ENCODE peak calls at places on chromosome 1, in nine cellular contexts. L is heart left ventricle; V is A673; P is mammary epithelial cell; J is CD8-positive, alpha-beta T cell; B is lower lobe of right lung; U is body of pancreas; Q is heart right ventricle; C is ovary. R is an unnamed sample.
A peak's percentile ranks its signal among the peaks of the same experiment; 100 is the strongest.

GRCh38 chr1:20558180-20558579 is 5.8 kb downstream of the FAM43B start:
- DNase-seq in C (no peak), V (no peak), B (no peak), J (no peak), P (no peak), Q (peak; percentile 9), U (no peak), L (no peak), R (no peak)

GRCh38 chr1:21831454-21831970 is 19.4 kb downstream of the LDLRAD2 start:
- DNase-seq in P (no peak), L (no peak), U (no peak), J (no peak), B (no peak), Q (no peak), V (no peak), C (no peak), R (no peak)

GRCh38 chr1:87134061-87134460 is 194.6 kb upstream of the LMO4 start:
- DNase-seq in J (no peak), V (no peak), Q (no peak), P (no peak), L (no peak), B (no peak), U (no peak), C (no peak), R (no peak)

GRCh38 chr1:165434264-165434663 is 10.7 kb downstream of the RXRG start:
- DNase-seq in L (no peak), P (no peak), Q (no peak), U (no peak), J (no peak), B (no peak), V (no peak), C (no peak), R (no peak)

GRCh38 chr1:1954831-1955441 is 35.9 kb upstream of the TMEM52 start:
- DNase-seq in J (no peak), P (no peak), Q (no peak), L (no peak), V (no peak), C (no peak), U (no peak), B (no peak), R (no peak)

GRCh38 chr1:158022554-158023278 is 29.3 kb downstream of the KIRREL1 start:
- DNase-seq in Q (no peak), B (no peak), P (no peak), V (peak; percentile 41), U (no peak), C (no peak), J (no peak), L (no peak), R (no peak)

GRCh38 chr1:106360252-106360651 is 696.2 kb upstream of the PRMT6 start:
- DNase-seq in B (no peak), U (no peak), J (no peak), L (no peak), P (no peak), Q (no peak), C (no peak), V (peak; percentile 6), R (no peak)

GRCh38 chr1:204751883-204752687 is 66.5 kb upstream of the LRRN2 start:
- DNase-seq in J (no peak), U (no peak), V (peak; percentile 67), C (no peak), Q (no peak), B (no peak), P (peak; percentile 40), L (no peak), R (no peak)

GRCh38 chr1:8510041-8510823 is 192.3 kb downstream of the SLC45A1 start:
- DNase-seq in U (no peak), J (peak; percentile 67), L (no peak), C (no peak), B (no peak), V (peak; percentile 48), P (peak; percentile 48), Q (no peak), R (no peak)

GRCh38 chr1:70075751-70076150 is 129.6 kb downstream of the LRRC40 start:
- DNase-seq in L (no peak), V (no peak), P (no peak), U (no peak), C (no peak), B (no peak), J (no peak), Q (no peak), R (no peak)

GRCh38 chr1:109508001-109508872 is 1.3 kb downstream of the AMIGO1 start:
- DNase-seq in J (no peak), U (no peak), L (no peak), P (no peak), C (no peak), Q (no peak), B (no peak), V (no peak), R (no peak)

GRCh38 chr1:213984387-213985180 is 3.2 kb upstream of the PROX1 start:
- DNase-seq in L (no peak), P (no peak), J (no peak), U (no peak), V (no peak), B (no peak), C (no peak), Q (no peak), R (no peak)

GRCh38 chr1:246267426-246267825 is 239.7 kb downstream of the SMYD3 start:
- DNase-seq in V (no peak), J (no peak), B (no peak), U (no peak), L (no peak), P (no peak), C (no peak), Q (no peak), R (no peak)

GRCh38 chr1:246258250-246258649 is 248.8 kb downstream of the SMYD3 start:
- DNase-seq in V (no peak), Q (no peak), P (no peak), L (no peak), B (no peak), J (no peak), C (no peak), U (no peak), R (no peak)

GRCh38 chr1:246262281-246262680 is 244.8 kb downstream of the SMYD3 start:
- DNase-seq in B (no peak), V (no peak), C (no peak), P (peak; percentile 3), U (no peak), J (no peak), L (no peak), Q (no peak), R (no peak)

GRCh38 chr1:246265481-246265880 is 241.6 kb downstream of the SMYD3 start:
- DNase-seq in V (no peak), P (no peak), C (no peak), J (no peak), B (no peak), U (no peak), Q (no peak), L (no peak), R (no peak)

DNA sequence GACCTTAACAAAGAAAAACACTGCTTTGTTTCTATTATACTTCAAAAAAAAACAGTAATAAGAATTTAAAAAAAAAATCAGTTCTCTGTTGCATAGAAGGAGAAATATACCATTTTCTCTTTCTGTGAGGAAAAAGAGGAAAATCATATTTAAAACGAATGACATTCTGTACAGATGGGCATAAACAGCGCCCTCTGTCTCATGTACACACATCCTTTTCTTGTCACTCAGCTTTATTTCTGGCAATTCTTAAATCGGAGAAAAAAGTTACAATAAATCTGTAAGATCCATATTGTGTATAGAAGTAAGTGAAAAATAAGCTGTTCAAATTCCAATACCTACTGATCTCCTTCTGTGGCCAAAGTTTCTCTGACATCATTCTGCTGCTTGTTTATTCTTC is 245.4 kb downstream of the SMYD3 start:
- DNase-seq in B (no peak), L (no peak), U (no peak), Q (no peak), C (no peak), V (no peak), P (no peak), J (no peak), R (no peak)
- TF ChIP-seq CTCF in B (no peak), L (peak; percentile 10), U (no peak), Q (no peak), C (no peak), V (peak; percentile 41), P (no peak), J (no peak), R (peak; percentile 11)

GRCh38 chr1:202590119-202590518 is 120.1 kb downstream of the SYT2 start:
- DNase-seq in B (no peak), L (no peak), V (no peak), C (no peak), Q (no peak), J (no peak), P (no peak), U (no peak), R (no peak)
- H3K27ac ChIP-seq in B (peak overlapping the region; percentile 69), L (peak overlapping the region; percentile 88), V (no peak overlapping the region), C (no peak overlapping the region), Q (peak overlapping the region; percentile 89), J (no peak overlapping the region), P (peak overlapping the region; percentile 91), U (peak overlapping the region; percentile 42), R (no peak overlapping the region)

GRCh38 chr1:200985481-200985880 is 38.0 kb downstream of the KIF21B start:
- DNase-seq in C (no peak), L (no peak), B (no peak), J (no peak), U (no peak), V (no peak), Q (no peak), P (no peak), R (no peak)

GRCh38 chr1:200991039-200991698 is 32.3 kb downstream of the KIF21B start:
- DNase-seq in U (no peak), Q (no peak), C (no peak), L (no peak), V (no peak), B (no peak), J (no peak), P (no peak), R (no peak)

GRCh38 chr1:200989337-200989736 is 34.2 kb downstream of the KIF21B start:
- DNase-seq in U (no peak), B (no peak), L (no peak), V (no peak), Q (no peak), P (no peak), J (no peak), C (no peak), R (no peak)

GRCh38 chr1:200990114-200990513 is 33.4 kb downstream of the KIF21B start:
- DNase-seq in P (no peak), B (no peak), C (no peak), U (no peak), L (no peak), J (no peak), Q (no peak), V (no peak), R (no peak)

DNA sequence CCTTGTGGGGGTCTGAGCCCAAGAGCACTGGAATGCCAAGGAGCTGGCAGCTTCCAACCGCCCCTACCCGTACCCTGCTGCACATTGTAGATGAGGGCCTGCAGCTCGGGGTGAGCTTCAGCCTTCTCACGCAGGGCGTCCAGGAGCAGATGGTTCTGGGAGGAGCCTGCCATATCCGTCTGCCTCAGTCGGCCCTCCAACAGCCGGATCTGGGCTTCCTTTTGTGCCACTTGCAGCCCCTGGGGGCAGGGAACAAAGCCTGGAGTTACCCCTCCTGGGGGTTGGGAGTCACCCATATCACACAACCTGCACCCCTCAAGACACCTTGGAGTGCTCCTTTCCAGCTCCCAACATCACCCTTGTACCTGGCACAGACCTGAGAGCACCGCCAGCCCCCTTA is 34.8 kb downstream of the KIF21B start:
- DNase-seq in C (no peak), B (no peak), L (no peak), J (no peak), U (no peak), Q (no peak), V (no peak), P (no peak), R (no peak)
- H3K4me1 ChIP-seq in C (no peaks in the 10 kb centered on the region), B (no peaks in the 10 kb centered on the region), L (no peaks in the 10 kb centered on the region), J (no peaks in the 10 kb centered on the region), U (no peaks in the 10 kb centered on the region), Q (no peaks in the 10 kb centered on the region), V (no peaks in the 10 kb centered on the region), P (no peaks in the 10 kb centered on the region), R (no peaks in the 10 kb centered on the region)

GRCh38 chr1:3473381-3473844 is 18.9 kb downstream of the ARHGEF16 start:
- DNase-seq in V (peak; percentile 78), Q (no peak), L (no peak), U (no peak), J (no peak), B (no peak), C (no peak), P (peak; percentile 89), R (no peak)
- TF ChIP-seq CTCF in V (no peak), Q (no peak), L (no peak), U (no peak), J (no peak), B (no peak), C (no peak), P (no peak), R (no peak)

R was measured in adrenal gland.